ENCODE peak calls at places on chromosomes 6 and 20, in ten cellular contexts. T, P, K, O, C, S, W, D, J and F are unnamed samples.

GRCh38 chr20:60883517-60883916 is 368.5 kb upstream of the CDH4 start:
- DNase-seq in T (no peak), P (no peak), K (no peak), O (no peak), C (no peak), S (no peak), W (no peak), D (no peak), J (no peak), F (no peak)

GRCh38 chr6:35919827-35920751 is 809 bp downstream of the SRPK1 start:
- DNase-seq in T (peak), P (peak), K (peak), O (no peak), C (peak), S (peak), W (no peak), D (peak), J (peak), F (no peak)

GRCh38 chr6:43951756-43952675 is 175.2 kb downstream of the MRPL14 start:
- DNase-seq in T (no peak), P (no peak), K (no peak), O (no peak), C (no peak), S (no peak), W (no peak), D (no peak), J (peak), F (no peak)

GRCh38 chr6:150203871-150204545 is 61.2 kb downstream of the PPP1R14C start:
- DNase-seq in T (no peak), P (no peak), K (no peak), O (no peak), C (no peak), S (no peak), W (no peak), D (no peak), J (no peak), F (no peak)

GRCh38 chr20:41166201-41167117 is 29.1 kb downstream of the PLCG1 start:
- DNase-seq in T (no peak), P (no peak), K (no peak), O (no peak), C (no peak), S (no peak), W (no peak), D (no peak), J (peak), F (no peak)

GRCh38 chr20:64032706-64033624 is 3.0 kb upstream of the C20orf204 start:
- DNase-seq in T (no peak), P (no peak), K (no peak), O (no peak), C (no peak), S (no peak), W (no peak), D (no peak), J (no peak), F (no peak)

GRCh38 chr20:53901064-53901463 is 169.3 kb downstream of the BCAS1 start:
- DNase-seq in T (no peak), P (no peak), K (peak), O (no peak), C (no peak), S (no peak), W (no peak), D (no peak), J (no peak), F (no peak)

GRCh38 chr6:131787955-131788712 is 19.7 kb upstream of the ENPP1 start:
- DNase-seq in T (no peak), P (no peak), K (peak), O (no peak), C (no peak), S (no peak), W (no peak), D (peak), J (no peak), F (no peak)

GRCh38 chr6:132683543-132683942 is 24.6 kb upstream of the TAAR1 start:
- DNase-seq in T (no peak), P (no peak), K (no peak), O (no peak), C (no peak), S (no peak), W (peak), D (peak), J (no peak), F (no peak)

GRCh38 chr6:108492131-108492766 is 68.5 kb upstream of the FOXO3 start:
- DNase-seq in T (peak), P (no peak), K (peak), O (peak), C (no peak), S (no peak), W (peak), D (peak), J (no peak), F (peak)

GRCh38 chr20:20213722-20214121 is 154.2 kb upstream of the INSM1 start:
- DNase-seq in T (no peak), P (no peak), K (no peak), O (no peak), C (no peak), S (no peak), W (no peak), D (no peak), J (no peak), F (peak)

GRCh38 chr20:1185781-1186334 is 1.1 kb upstream of the TMEM74B start:
- DNase-seq in T (peak), P (no peak), K (peak), O (no peak), C (peak), S (peak), W (no peak), D (peak), J (no peak), F (peak)

GRCh38 chr6:20242397-20242796 is 30.1 kb upstream of the MBOAT1 start:
- DNase-seq in T (no peak), P (no peak), K (no peak), O (no peak), C (no peak), S (no peak), W (no peak), D (no peak), J (no peak), F (no peak)

GRCh38 chr6:166008441-166009369 is 158.9 kb downstream of the TBXT start:
- DNase-seq in T (no peak), P (no peak), K (no peak), O (no peak), C (no peak), S (no peak), W (no peak), D (no peak), J (no peak), F (peak)

GRCh38 chr6:138161118-138161433 is 663 bp upstream of the ARFGEF3 start:
- DNase-seq in T (peak), P (no peak), K (no peak), O (no peak), C (no peak), S (peak), W (no peak), D (no peak), J (no peak), F (no peak)

GRCh38 chr6:17427617-17428016 is 34.2 kb downstream of the CAP2 start:
- DNase-seq in T (no peak), P (no peak), K (no peak), O (no peak), C (no peak), S (no peak), W (no peak), D (no peak), J (no peak), F (no peak)

GRCh38 chr6:43948527-43949450 is 178.5 kb downstream of the MRPL14 start:
- DNase-seq in T (no peak), P (no peak), K (no peak), O (peak), C (no peak), S (no peak), W (no peak), D (no peak), J (no peak), F (no peak)

GRCh38 chr20:58020656-58021454 is 207.6 kb downstream of the ANKRD60 start:
- DNase-seq in T (no peak), P (no peak), K (no peak), O (no peak), C (no peak), S (no peak), W (no peak), D (no peak), J (no peak), F (no peak)

GRCh38 chr6:16249971-16250370 is 11.6 kb downstream of the GMPR start:
- DNase-seq in T (no peak), P (no peak), K (no peak), O (no peak), C (no peak), S (no peak), W (no peak), D (no peak), J (no peak), F (peak)

GRCh38 chr6:70353343-70353913 is 50.5 kb upstream of the COL9A1 start:
- DNase-seq in T (no peak), P (no peak), K (no peak), O (no peak), C (no peak), S (no peak), W (no peak), D (no peak), J (no peak), F (no peak)

GRCh38 chr6:143195349-143195845 is 134.7 kb downstream of the AIG1 start:
- DNase-seq in T (no peak), P (no peak), K (no peak), O (no peak), C (no peak), S (no peak), W (no peak), D (no peak), J (peak), F (no peak)

GRCh38 chr20:45866454-45866853 is 9.0 kb downstream of the ZSWIM3 start:
- DNase-seq in T (no peak), P (no peak), K (no peak), O (no peak), C (no peak), S (no peak), W (no peak), D (no peak), J (no peak), F (no peak)

GRCh38 chr6:158863646-158864045 is 44.5 kb upstream of the EZR start:
- DNase-seq in T (no peak), P (no peak), K (no peak), O (no peak), C (no peak), S (no peak), W (no peak), D (no peak), J (no peak), F (no peak)

GRCh38 chr6:140462495-140463311 is 1088.3 kb upstream of the CITED2 start:
- DNase-seq in T (no peak), P (no peak), K (peak), O (no peak), C (no peak), S (no peak), W (no peak), D (peak), J (no peak), F (peak)

GRCh38 chr6:31877651-31878161 is 1.1 kb downstream of the SLC44A4 start:
- DNase-seq in T (no peak), P (no peak), K (peak), O (no peak), C (peak), S (no peak), W (no peak), D (peak), J (peak), F (no peak)

GRCh38 chr20:62980380-62980960 is 26.3 kb downstream of the BHLHE23 start:
- DNase-seq in T (no peak), P (no peak), K (no peak), O (no peak), C (no peak), S (no peak), W (no peak), D (no peak), J (no peak), F (peak)